ENCODE peak calls at places on chromosome 10, in six cellular contexts. H is keratinocyte, C is astrocyte, X is spleen, Y is adrenal gland, S is IMR-90. V is an unnamed sample.
A peak's percentile ranks its signal among the peaks of the same experiment; 100 is the strongest.

GRCh38 chr10:63582686-63583085 is 61.5 kb downstream of the REEP3 start:
- DNase-seq in H (no peak), C (no peak), X (no peak), Y (no peak), S (no peak), V (no peak)

GRCh38 chr10:113153493-113154127 is 203.6 kb downstream of the TCF7L2 start:
- DNase-seq in H (no peak), C (no peak), X (no peak), Y (no peak), S (no peak), V (no peak)

GRCh38 chr10:127947206-127947605 is 40.3 kb downstream of the PTPRE start:
- DNase-seq in H (no peak), C (no peak), X (no peak), Y (no peak), S (no peak), V (no peak)

GRCh38 chr10:78763651-78764395 is 304.9 kb upstream of the ZMIZ1 start:
- DNase-seq in H (no peak), C (no peak), X (peak; percentile 78), Y (no peak), S (no peak), V (no peak)

GRCh38 chr10:71708301-71708703 is 11.3 kb downstream of the C10orf105 start:
- DNase-seq in H (no peak), C (no peak), X (peak; percentile 93), Y (peak; percentile 43), S (no peak), V (peak; percentile 56)

GRCh38 chr10:86782691-86783418 is 26.4 kb downstream of the BMPR1A start:
- DNase-seq in H (no peak), C (no peak), X (no peak), Y (no peak), S (no peak), V (no peak)

GRCh38 chr10:62665771-62666170 is 138.7 kb upstream of the ADO start:
- DNase-seq in H (no peak), C (no peak), X (no peak), Y (no peak), S (no peak), V (no peak)

GRCh38 chr10:7186387-7187032 is 224.3 kb downstream of the SFMBT2 start:
- DNase-seq in H (no peak), C (peak; percentile 4), X (no peak), Y (no peak), S (no peak), V (no peak)

GRCh38 chr10:124646483-124647352 is 97.5 kb downstream of the FAM53B start:
- DNase-seq in H (no peak), C (peak; percentile 83), X (peak; percentile 82), Y (peak; percentile 97), S (peak; percentile 88), V (no peak)

GRCh38 chr10:89923661-89924060 is 222.3 kb downstream of the KIF20B start:
- DNase-seq in H (no peak), C (no peak), X (no peak), Y (no peak), S (no peak), V (no peak)

GRCh38 chr10:66929375-66929774 is 3.5 kb downstream of the LRRTM3 start:
- DNase-seq in H (no peak), C (no peak), X (no peak), Y (no peak), S (no peak), V (no peak)

GRCh38 chr10:129715805-129716785 is 248.0 kb downstream of the EBF3 start:
- DNase-seq in H (no peak), C (no peak), X (no peak), Y (no peak), S (no peak), V (no peak)

GRCh38 chr10:43230909-43231522 is 35.8 kb downstream of the RASGEF1A start:
- DNase-seq in H (no peak), C (no peak), X (peak; percentile 68), Y (peak; percentile 3), S (no peak), V (no peak)

GRCh38 chr10:115950320-115950719 is 322.7 kb downstream of the GFRA1 start:
- DNase-seq in H (no peak), C (peak; percentile 63), X (no peak), Y (no peak), S (peak; percentile 40), V (no peak)
- H3K4me1 ChIP-seq in H (peaks cover 14% of the 10 kb centered on the region), C (peaks cover 15% of the 10 kb centered on the region), X (no peaks in the 10 kb centered on the region), Y (no peaks in the 10 kb centered on the region), S (peaks cover 18% of the 10 kb centered on the region), V (peaks cover 81% of the 10 kb centered on the region)

GRCh38 chr10:115935731-115936130 is 337.3 kb downstream of the GFRA1 start:
- DNase-seq in H (no peak), C (no peak), X (no peak), Y (no peak), S (no peak), V (no peak)
- H3K4me1 ChIP-seq in H (peaks cover 13% of the 10 kb centered on the region), C (peaks cover 15% of the 10 kb centered on the region), X (no peaks in the 10 kb centered on the region), Y (no peaks in the 10 kb centered on the region), S (no peaks in the 10 kb centered on the region), V (peaks cover 23% of the 10 kb centered on the region)

GRCh38 chr10:11158080-11158479 is 140.4 kb downstream of the CELF2 start:
- DNase-seq in H (no peak), C (no peak), X (no peak), Y (no peak), S (no peak), V (no peak)
- H3K4me1 ChIP-seq in H (no peaks in the 10 kb centered on the region), C (no peaks in the 10 kb centered on the region), X (peaks cover 69% of the 10 kb centered on the region), Y (no peaks in the 10 kb centered on the region), S (peaks cover 2% of the 10 kb centered on the region), V (no peaks in the 10 kb centered on the region)

DNA sequence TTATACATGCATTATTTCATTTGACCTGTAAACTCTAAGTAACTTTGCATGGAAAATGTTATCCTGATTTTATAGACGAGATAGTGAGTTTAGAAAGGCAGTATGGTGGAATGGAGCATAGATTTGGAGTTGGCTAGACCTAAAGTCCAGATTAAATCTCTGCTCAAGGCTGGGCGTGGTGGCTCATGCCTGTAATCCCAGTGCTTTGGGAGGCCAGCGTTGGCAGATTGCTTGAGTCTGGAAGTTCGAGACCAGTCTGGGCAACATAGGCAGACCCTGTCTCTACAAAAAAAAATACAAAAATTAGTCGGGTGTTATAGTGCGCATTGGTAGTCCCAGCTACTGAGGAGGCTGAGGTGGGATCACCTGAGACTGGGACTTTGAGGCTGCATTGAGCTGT is 9.4 kb downstream of the PTEN start:
- DNase-seq in H (no peak), C (no peak), X (no peak), Y (no peak), S (no peak), V (no peak)
- H3K4me1 ChIP-seq in H (peaks cover 11% of the 10 kb centered on the region), C (no peaks in the 10 kb centered on the region), X (peaks cover 93% of the 10 kb centered on the region), Y (peaks cover 15% of the 10 kb centered on the region), S (peaks cover 3% of the 10 kb centered on the region), V (peaks cover 3% of the 10 kb centered on the region)

GRCh38 chr10:102649770-102650654 is 5.7 kb downstream of the TRIM8 start:
- DNase-seq in H (no peak), C (no peak), X (peak; percentile 74), Y (no peak), S (no peak), V (no peak)

GRCh38 chr10:102650655-102651454 is 6.6 kb downstream of the TRIM8 start:
- DNase-seq in H (no peak), C (no peak), X (peak; percentile 79), Y (no peak), S (no peak), V (no peak)

GRCh38 chr10:102648889-102649752 is 4.8 kb downstream of the TRIM8 start:
- DNase-seq in H (no peak), C (no peak), X (peak; percentile 85), Y (peak; percentile 57), S (no peak), V (no peak)

GRCh38 chr10:102652170-102652926 is 8.1 kb downstream of the TRIM8 start:
- DNase-seq in H (no peak), C (no peak), X (no peak), Y (no peak), S (no peak), V (no peak)

DNA sequence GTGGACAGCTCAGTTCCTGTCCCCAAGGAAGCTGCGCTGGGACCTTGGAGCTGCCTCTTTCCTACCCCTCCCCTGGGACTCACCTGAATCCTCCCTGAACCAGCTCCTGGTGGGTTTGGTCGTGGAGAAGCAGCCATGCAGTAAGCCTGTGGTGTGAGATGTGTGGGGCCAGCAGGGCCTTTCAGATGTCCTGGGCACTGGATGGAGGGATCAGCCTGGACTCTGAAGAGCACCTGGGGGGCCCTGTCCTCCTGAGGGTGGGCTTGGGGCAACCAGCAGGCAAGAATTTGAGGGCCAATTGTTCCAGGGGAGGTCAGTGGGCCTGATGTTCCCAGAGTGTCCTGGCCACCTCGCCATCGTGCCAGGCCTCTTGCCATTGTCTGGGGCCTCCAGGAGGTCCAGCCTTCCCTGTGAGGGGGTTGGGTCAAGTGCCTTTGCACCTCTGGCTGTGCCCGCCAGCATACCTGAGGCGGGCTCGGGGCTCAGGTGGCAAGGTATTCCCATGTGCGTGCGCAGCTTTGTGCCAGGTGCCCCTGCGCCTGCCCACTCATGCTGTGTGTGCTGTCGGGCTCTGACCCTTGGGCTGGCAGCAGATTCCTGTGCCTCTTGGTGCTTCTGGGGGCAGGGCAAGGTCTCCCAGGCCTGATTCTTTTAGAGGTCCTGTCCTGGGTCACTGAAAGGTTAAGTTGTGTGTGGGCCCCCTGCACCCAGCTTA is 7.3 kb downstream of the TRIM8 start:
- DNase-seq in H (no peak), C (no peak), X (peak; percentile 78), Y (no peak), S (no peak), V (no peak)
- H3K4me1 ChIP-seq in H (peaks cover 30% of the 10 kb centered on the region), C (peaks cover 37% of the 10 kb centered on the region), X (peaks cover 81% of the 10 kb centered on the region), Y (peaks cover 52% of the 10 kb centered on the region), S (peaks cover 40% of the 10 kb centered on the region), V (peaks cover 22% of the 10 kb centered on the region)